ENCODE peak calls at places on chromosomes 13 and 19, in eight cellular contexts. C, I, S, M, E, L, Z and Y are unnamed samples.

GRCh38 chr13:71477735-71478134 is 389.3 kb downstream of the DACH1 start:
- DNase-seq in C (no peak), I (no peak), S (peak; percentile 3), M (no peak), E (no peak), L (peak; percentile 1), Z (no peak), Y (peak; percentile 20)

GRCh38 chr19:1862424-1863307 is 713 bp downstream of the KLF16 start:
- DNase-seq in C (peak; percentile 60), I (no peak), S (no peak), M (no peak), E (no peak), L (peak; percentile 60), Z (peak; percentile 56), Y (peak; percentile 36)

GRCh38 chr13:42638101-42638500 is 64.1 kb downstream of the TNFSF11 start:
- DNase-seq in C (no peak), I (no peak), S (no peak), M (no peak), E (no peak), L (no peak), Z (no peak), Y (no peak)

GRCh38 chr13:101915755-101916107 is 463.3 kb downstream of the ITGBL1 start:
- DNase-seq in C (no peak), I (no peak), S (no peak), M (no peak), E (no peak), L (no peak), Z (no peak), Y (no peak)

GRCh38 chr13:105442941-105443340 is 1092.5 kb downstream of the EFNB2 start:
- DNase-seq in C (no peak), I (no peak), S (peak; percentile 99), M (no peak), E (no peak), L (no peak), Z (peak; percentile 87), Y (peak; percentile 95)

GRCh38 chr13:98240131-98240530 is 63.1 kb upstream of the RNF113B start:
- DNase-seq in C (no peak), I (no peak), S (no peak), M (no peak), E (no peak), L (no peak), Z (no peak), Y (no peak)

GRCh38 chr13:30113531-30113930 is 193.8 kb downstream of the KATNAL1 start:
- DNase-seq in C (no peak), I (no peak), S (no peak), M (no peak), E (no peak), L (no peak), Z (no peak), Y (no peak)

GRCh38 chr13:66162470-66162869 is 1067.7 kb downstream of the PCDH9 start:
- DNase-seq in C (no peak), I (no peak), S (no peak), M (no peak), E (no peak), L (no peak), Z (no peak), Y (no peak)

GRCh38 chr19:33066543-33066942 is 1.9 kb upstream of the RHPN2 start:
- DNase-seq in C (no peak), I (no peak), S (no peak), M (no peak), E (no peak), L (no peak), Z (no peak), Y (no peak)

GRCh38 chr19:1566392-1567115 is 1.6 kb downstream of the MEX3D start:
- DNase-seq in C (peak; percentile 90), I (no peak), S (peak; percentile 88), M (no peak), E (no peak), L (no peak), Z (peak; percentile 69), Y (peak; percentile 84)

GRCh38 chr13:21852043-21852442 is 181.2 kb downstream of the FGF9 start:
- DNase-seq in C (no peak), I (no peak), S (no peak), M (no peak), E (no peak), L (no peak), Z (no peak), Y (no peak)

GRCh38 chr13:25874064-25874737 is 177.6 kb downstream of the SHISA2 start:
- DNase-seq in C (no peak), I (no peak), S (no peak), M (no peak), E (no peak), L (no peak), Z (no peak), Y (no peak)

GRCh38 chr13:25868483-25868882 is 183.3 kb downstream of the SHISA2 start:
- DNase-seq in C (no peak), I (no peak), S (no peak), M (no peak), E (no peak), L (no peak), Z (no peak), Y (no peak)

GRCh38 chr13:25872871-25873607 is 178.8 kb downstream of the SHISA2 start:
- DNase-seq in C (peak; percentile 72), I (peak; percentile 55), S (no peak), M (no peak), E (no peak), L (no peak), Z (no peak), Y (peak; percentile 15)

GRCh38 chr13:25869941-25870340 is 181.9 kb downstream of the SHISA2 start:
- DNase-seq in C (no peak), I (peak; percentile 15), S (no peak), M (no peak), E (no peak), L (no peak), Z (no peak), Y (no peak)

GRCh38 chr13:25871389-25872125 is 180.3 kb downstream of the SHISA2 start:
- DNase-seq in C (no peak), I (no peak), S (no peak), M (no peak), E (no peak), L (no peak), Z (no peak), Y (no peak)
- TF ChIP-seq CTCF in C (no peak), I (no peak), S (no peak), M (no peak), E (no peak), L (no peak), Z (no peak), Y (no peak)

GRCh38 chr13:37069597-37070103 is 10.2 kb upstream of the SUPT20H start:
- DNase-seq in C (no peak), I (no peak), S (no peak), M (no peak), E (no peak), L (no peak), Z (no peak), Y (no peak)

GRCh38 chr13:37068962-37069361 is 9.5 kb upstream of the SUPT20H start:
- DNase-seq in C (no peak), I (no peak), S (peak; percentile 16), M (no peak), E (no peak), L (no peak), Z (peak; percentile 4), Y (peak; percentile 47)

GRCh38 chr13:37070956-37071355 is 11.5 kb upstream of the SUPT20H start:
- DNase-seq in C (no peak), I (no peak), S (no peak), M (no peak), E (no peak), L (no peak), Z (no peak), Y (no peak)

GRCh38 chr13:37072024-37072423 is 12.5 kb upstream of the SUPT20H start:
- DNase-seq in C (no peak), I (no peak), S (no peak), M (no peak), E (no peak), L (no peak), Z (no peak), Y (no peak)

DNA sequence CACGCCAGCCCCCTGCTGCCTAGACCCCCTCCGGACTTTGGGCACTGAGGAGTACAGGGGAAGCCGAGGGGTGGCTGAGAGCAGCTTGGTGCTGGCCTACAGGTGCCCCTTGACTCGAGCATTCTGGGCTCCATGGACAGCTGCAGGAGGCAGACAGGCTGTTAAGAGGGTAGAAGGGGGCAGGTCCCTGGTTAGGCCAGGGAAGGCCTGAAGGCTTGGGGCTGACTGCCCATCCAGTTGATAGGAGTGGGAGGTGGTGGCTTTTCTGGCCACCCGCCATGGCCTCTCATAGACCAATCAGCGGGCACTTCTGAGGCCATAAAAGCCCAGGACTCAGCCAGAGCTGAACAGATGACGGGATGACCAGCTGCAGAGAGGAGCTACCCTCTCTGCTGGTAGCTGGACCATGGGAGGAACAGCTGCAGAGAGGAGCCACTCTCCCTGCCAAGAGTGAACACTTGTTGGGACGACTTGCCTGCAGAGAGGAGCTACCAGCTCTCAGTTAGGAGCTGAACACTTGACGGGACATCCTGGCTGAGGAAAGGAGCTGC is 10.7 kb upstream of the SUPT20H start:
- DNase-seq in C (no peak), I (no peak), S (no peak), M (no peak), E (no peak), L (no peak), Z (no peak), Y (no peak)
- H3K4me3 ChIP-seq in C (no peak overlapping the region), I (no peak overlapping the region), S (no peak overlapping the region), M (no peak overlapping the region), E (no peak overlapping the region), L (no peak overlapping the region), Z (no peak overlapping the region), Y (no peak overlapping the region)

DNA sequence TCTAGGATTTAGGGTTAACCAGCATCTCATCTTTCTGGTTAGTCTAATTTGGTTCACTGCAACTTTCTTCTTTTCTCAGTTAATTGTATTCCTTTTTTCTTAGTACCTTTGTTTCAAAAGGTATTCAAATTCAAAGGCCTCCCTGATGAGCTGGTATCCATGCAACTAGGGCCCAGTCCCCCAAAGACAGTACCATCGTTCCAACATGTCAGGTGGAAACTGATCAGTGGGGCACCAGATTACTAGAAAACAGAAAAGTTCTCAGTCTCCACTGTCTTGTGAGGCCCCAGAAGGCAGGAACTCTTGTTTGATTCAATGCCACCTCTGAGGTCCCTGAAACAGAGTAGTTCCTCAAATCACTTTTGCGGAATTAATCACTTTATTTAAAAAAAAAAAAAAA is 303.2 kb upstream of the NBEA start:
- DNase-seq in C (no peak), I (no peak), S (no peak), M (no peak), E (no peak), L (no peak), Z (no peak), Y (no peak)
- TF ChIP-seq CTCF in C (no peak), I (no peak), S (no peak), M (no peak), E (no peak), L (no peak), Z (no peak), Y (no peak)

DNA sequence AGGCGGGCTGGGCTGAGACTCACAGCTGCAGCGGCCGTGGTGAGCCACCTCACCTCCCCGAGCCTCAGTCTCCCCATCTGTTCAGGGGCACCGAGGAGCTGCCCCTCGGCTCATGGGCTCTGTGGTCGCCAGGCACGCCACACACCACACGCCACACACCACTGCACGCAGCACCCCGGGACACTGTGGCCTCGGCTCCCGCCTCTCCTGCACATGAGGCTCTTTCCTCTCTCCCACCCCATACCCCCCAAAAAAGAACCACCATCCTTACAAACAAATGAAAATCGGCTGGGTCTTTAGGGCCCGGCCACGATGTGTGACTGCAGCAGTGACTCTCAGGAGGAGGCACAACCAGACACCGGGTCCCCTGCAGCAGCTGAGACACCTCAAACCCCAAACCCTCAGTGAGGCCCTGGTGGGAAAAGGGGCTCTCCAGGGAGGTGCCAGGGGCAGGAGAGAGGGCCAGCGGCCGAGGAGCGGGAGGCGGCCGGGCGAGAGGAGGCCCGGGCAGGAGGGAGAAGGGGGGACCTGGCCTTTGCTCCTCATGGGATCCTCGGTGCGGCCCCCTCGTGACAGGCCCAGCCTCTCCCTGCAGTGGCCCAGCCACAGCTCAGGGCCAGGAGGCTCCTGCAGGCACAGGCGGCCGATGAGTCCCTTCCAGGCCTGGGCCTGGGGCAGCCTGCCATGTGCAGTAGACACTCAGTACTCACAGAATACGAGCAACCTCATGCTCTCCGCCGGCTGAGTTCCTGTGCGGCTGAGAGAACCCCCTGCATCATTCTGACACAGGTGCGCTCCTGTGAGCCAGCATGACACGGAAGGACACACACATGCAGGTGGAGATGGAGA is 66.3 kb downstream of the RASA3 start:
- DNase-seq in C (no peak), I (no peak), S (no peak), M (no peak), E (no peak), L (peak; percentile 73), Z (no peak), Y (no peak)
- H3K4me3 ChIP-seq in C (no peak overlapping the region), I (peak overlapping the region; percentile 70), S (no peak overlapping the region), M (peak overlapping the region; percentile 72), E (peak overlapping the region; percentile 32), L (peak overlapping the region; percentile 63), Z (no peak overlapping the region), Y (no peak overlapping the region)